ENCODE peak calls at places on chromosomes 11 and 22, in seven cellular contexts. L, T, X, V, Y, R and H are unnamed samples.

GRCh38 chr11:101586965-101587364 is 3.2 kb upstream of the TRPC6 start:
- DNase-seq in L (no peak), T (no peak), X (no peak), V (no peak), Y (no peak), R (no peak), H (no peak)

GRCh38 chr11:133343951-133344350 is 188.3 kb downstream of the OPCML start:
- DNase-seq in L (no peak), T (no peak), X (no peak), V (no peak), Y (no peak), R (no peak), H (peak; percentile 64)

GRCh38 chr22:25509391-25509791 is 55.1 kb upstream of the GRK3 start:
- DNase-seq in L (no peak), T (no peak), X (no peak), V (no peak), Y (no peak), R (no peak), H (no peak)

GRCh38 chr11:6006846-6007245 is at the start of gene OR56A4:
- DNase-seq in L (no peak), T (no peak), X (no peak), V (no peak), Y (no peak), R (no peak), H (no peak)

GRCh38 chr11:27913650-27914049 is 194.3 kb downstream of the KIF18A start:
- DNase-seq in L (peak; percentile 61), T (no peak), X (no peak), V (no peak), Y (no peak), R (no peak), H (peak; percentile 54)

GRCh38 chr11:78514922-78515502 is 59.7 kb downstream of the NARS2 start:
- DNase-seq in L (no peak), T (no peak), X (no peak), V (peak; percentile 64), Y (no peak), R (no peak), H (no peak)

GRCh38 chr22:50101870-50102565 is 12.2 kb downstream of the MOV10L1 start:
- DNase-seq in L (no peak), T (no peak), X (no peak), V (no peak), Y (no peak), R (no peak), H (no peak)

GRCh38 chr11:78641541-78641940 is 66.9 kb upstream of the NARS2 start:
- DNase-seq in L (no peak), T (no peak), X (no peak), V (no peak), Y (no peak), R (no peak), H (no peak)

GRCh38 chr11:13215157-13215556 is 62.4 kb upstream of the BMAL1 start:
- DNase-seq in L (peak; percentile 22), T (no peak), X (peak; percentile 78), V (no peak), Y (no peak), R (no peak), H (peak; percentile 81)

GRCh38 chr11:3684129-3684685 is 13.0 kb upstream of the CHRNA10 start:
- DNase-seq in L (no peak), T (no peak), X (no peak), V (no peak), Y (no peak), R (no peak), H (no peak)

GRCh38 chr11:94910779-94911178 is 62.6 kb downstream of the CWC15 start:
- DNase-seq in L (peak; percentile 73), T (no peak), X (no peak), V (no peak), Y (no peak), R (no peak), H (peak; percentile 48)

GRCh38 chr22:46748948-46749681 is 11.1 kb upstream of the CERK start:
- DNase-seq in L (peak; percentile 65), T (no peak), X (no peak), V (no peak), Y (no peak), R (no peak), H (no peak)

GRCh38 chr11:76825726-76826396 is 34.9 kb upstream of the ACER3 start:
- DNase-seq in L (no peak), T (no peak), X (no peak), V (no peak), Y (no peak), R (no peak), H (no peak)

GRCh38 chr11:91730620-91731019 is 494.0 kb upstream of the FAT3 start:
- DNase-seq in L (no peak), T (no peak), X (no peak), V (no peak), Y (no peak), R (no peak), H (no peak)

GRCh38 chr22:42612336-42612735 is 2.3 kb downstream of the POLDIP3 start:
- DNase-seq in L (no peak), T (no peak), X (no peak), V (no peak), Y (no peak), R (no peak), H (no peak)

GRCh38 chr11:13963949-13964770 is 1.6 kb downstream of the SPON1 start:
- DNase-seq in L (no peak), T (peak; percentile 31), X (no peak), V (no peak), Y (peak; percentile 41), R (no peak), H (no peak)

GRCh38 chr11:90747057-90747456 is 524.2 kb upstream of the CHORDC1 start:
- DNase-seq in L (peak; percentile 71), T (no peak), X (no peak), V (no peak), Y (no peak), R (no peak), H (peak; percentile 51)

GRCh38 chr11:10451399-10452116 is 3.5 kb upstream of the AMPD3 start:
- DNase-seq in L (no peak), T (peak; percentile 72), X (no peak), V (no peak), Y (no peak), R (no peak), H (no peak)
- H3K4me3 ChIP-seq in L (no peak overlapping the region), T (no peak overlapping the region), X (no peak overlapping the region), V (no peak overlapping the region), Y (peak overlapping the region; percentile 63), R (peak overlapping the region; percentile 73), H (peak overlapping the region; percentile 26)

GRCh38 chr11:110712643-110713468 is 619 bp upstream of the ARHGAP20 start:
- DNase-seq in L (peak; percentile 80), T (peak; percentile 28), X (no peak), V (no peak), Y (no peak), R (peak; percentile 63), H (peak; percentile 60)
- TF ChIP-seq CTCF in L (peak; percentile 54), T (peak; percentile 38), X (peak; percentile 31), V (no peak), Y (no peak), R (no peak), H (peak; percentile 19)

DNA sequence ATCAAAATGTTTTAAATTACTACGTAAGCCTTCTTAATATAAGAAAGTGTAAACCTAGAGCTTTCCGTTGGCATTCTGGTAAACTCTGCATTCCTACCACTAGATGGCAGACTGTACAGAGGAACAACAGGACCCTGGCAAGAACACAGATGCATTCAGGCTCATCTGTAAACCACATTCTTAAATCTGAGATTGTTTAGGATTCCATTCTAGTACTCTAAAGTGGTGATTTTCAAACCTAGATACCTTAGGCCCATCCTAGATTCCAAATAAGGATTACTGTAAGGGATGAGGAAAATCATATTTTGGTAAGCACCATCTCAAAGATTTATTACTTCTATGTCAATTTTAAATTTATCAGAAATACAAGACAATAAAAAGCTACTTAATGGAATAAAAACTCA is 26.9 kb downstream of the PICALM start:
- DNase-seq in L (peak; percentile 96), T (peak; percentile 87), X (peak; percentile 81), V (peak; percentile 61), Y (no peak), R (peak; percentile 87), H (peak; percentile 92)
- H3K4me3 ChIP-seq in L (no peak overlapping the region), T (no peak overlapping the region), X (no peak overlapping the region), V (no peak overlapping the region), Y (peak overlapping the region; percentile 15), R (peak overlapping the region; percentile 52), H (no peak overlapping the region)

DNA sequence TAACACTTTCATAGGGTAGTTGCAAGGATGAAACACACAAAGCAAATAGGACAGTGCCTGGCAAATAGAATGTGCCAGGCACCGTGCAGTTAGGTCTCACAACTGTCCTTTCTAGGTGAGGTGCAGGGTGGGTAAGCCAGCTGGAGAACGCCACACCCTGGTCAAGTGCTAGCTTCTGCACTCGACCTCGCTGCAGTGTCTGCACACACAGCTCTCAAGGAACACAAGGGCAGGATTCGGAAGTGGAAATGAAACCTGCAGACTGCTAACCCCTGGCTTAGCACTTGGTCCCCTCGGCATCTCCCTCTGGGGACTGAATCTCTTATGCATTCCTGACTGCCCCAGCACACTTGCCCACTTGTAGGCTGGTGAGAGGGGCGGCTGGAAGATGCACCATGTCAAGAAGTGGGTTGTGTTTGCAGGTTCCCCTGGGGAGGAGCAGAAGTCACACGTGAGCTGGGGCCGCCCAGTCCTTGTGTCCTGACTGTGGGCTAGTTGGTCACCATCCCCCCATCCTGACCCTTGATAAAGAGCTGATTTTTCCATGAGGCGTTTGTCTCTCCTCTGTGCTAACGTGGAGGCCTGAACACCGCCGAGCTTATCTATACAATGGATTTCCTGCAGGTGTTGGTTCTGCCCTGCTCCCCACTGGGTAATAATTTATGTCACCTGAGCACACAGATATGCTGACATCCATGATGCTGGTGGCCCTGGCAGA is 89.0 kb downstream of the MICAL2 start:
- DNase-seq in L (no peak), T (peak; percentile 36), X (no peak), V (no peak), Y (no peak), R (no peak), H (no peak)
- TF ChIP-seq CTCF in L (no peak), T (no peak), X (no peak), V (no peak), Y (no peak), R (no peak), H (no peak)

GRCh38 chr11:62882428-62882742 is 1.7 kb downstream of the SLC3A2 start:
- DNase-seq in L (no peak), T (no peak), X (no peak), V (no peak), Y (no peak), R (no peak), H (no peak)

GRCh38 chr11:62885137-62885536 is 4.4 kb downstream of the SLC3A2 start:
- DNase-seq in L (no peak), T (no peak), X (no peak), V (no peak), Y (no peak), R (no peak), H (no peak)

GRCh38 chr11:62881579-62882427 is 1.1 kb downstream of the SLC3A2 start:
- DNase-seq in L (peak; percentile 98), T (peak; percentile 90), X (peak; percentile 91), V (peak; percentile 89), Y (peak; percentile 87), R (peak; percentile 98), H (peak; percentile 99)

GRCh38 chr11:62882811-62883496 is 2.3 kb downstream of the SLC3A2 start:
- DNase-seq in L (no peak), T (no peak), X (no peak), V (no peak), Y (no peak), R (no peak), H (no peak)

DNA sequence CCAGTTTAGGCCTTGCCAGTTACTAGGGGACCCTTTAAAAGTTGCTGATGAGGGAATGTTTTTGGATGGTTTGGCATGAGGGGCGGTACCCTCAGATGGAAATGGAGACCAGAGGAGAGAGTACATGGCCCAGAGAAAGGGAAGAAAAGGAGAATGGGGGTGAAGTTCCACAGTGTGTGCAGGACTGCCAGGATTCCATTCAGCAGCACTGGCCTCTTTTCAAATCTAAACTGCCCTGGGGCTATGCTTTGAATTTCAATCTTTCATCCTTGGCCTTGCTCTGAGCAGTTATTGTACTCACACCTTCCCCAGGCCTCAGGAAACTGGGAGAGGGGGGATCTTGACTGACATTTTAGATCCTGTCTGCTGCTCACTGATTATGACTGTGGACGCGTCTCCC is 3.0 kb downstream of the SLC3A2 start:
- DNase-seq in L (no peak), T (no peak), X (no peak), V (no peak), Y (no peak), R (no peak), H (no peak)
- H3K4me3 ChIP-seq in L (peak overlapping the region; percentile 100), T (no peak overlapping the region), X (peak overlapping the region; percentile 98), V (peak overlapping the region; percentile 83), Y (peak overlapping the region; percentile 86), R (peak overlapping the region; percentile 95), H (peak overlapping the region; percentile 99)